ENCODE peak calls at places on chromosomes 6 and 20, in five cellular contexts. Z, W, C, I and O are unnamed samples.

GRCh38 chr6:35017461-35018183 is 123.5 kb downstream of the TCP11 start:
- DNase-seq in I (no peak), Z (no peak), C (no peak), W (no peak), O (no peak)

GRCh38 chr20:16485406-16485805 is 87.8 kb downstream of the KIF16B start:
- DNase-seq in W (peak; percentile 30), C (no peak), Z (no peak), I (no peak), O (no peak)

GRCh38 chr6:163470611-163471010 is 56.1 kb downstream of the QKI start:
- DNase-seq in I (no peak), C (no peak), Z (no peak), W (no peak), O (no peak)

GRCh38 chr20:23037017-23037481 is 1.9 kb downstream of the SSTR4 start:
- DNase-seq in W (no peak), I (no peak), C (no peak), Z (no peak), O (no peak)

GRCh38 chr6:29631209-29631810 is 1.7 kb downstream of the GABBR1 start:
- DNase-seq in Z (no peak), C (no peak), I (no peak), W (peak; percentile 34), O (peak; percentile 36)

GRCh38 chr20:50646483-50646996 is 44.8 kb downstream of the RIPOR3 start:
- DNase-seq in W (peak; percentile 86), I (no peak), C (no peak), Z (peak; percentile 50), O (no peak)

GRCh38 chr6:144715344-144715743 is 430.2 kb downstream of the UTRN start:
- DNase-seq in I (no peak), Z (no peak), W (no peak), C (no peak), O (no peak)

GRCh38 chr6:14848019-14848418 is 397.9 kb upstream of the JARID2 start:
- DNase-seq in I (no peak), Z (no peak), W (peak; percentile 78), C (no peak), O (no peak)

GRCh38 chr20:54250691-54251090 is 42.8 kb downstream of the PFDN4 start:
- DNase-seq in C (no peak), I (no peak), W (no peak), Z (no peak), O (no peak)

GRCh38 chr6:2971420-2972218 is at the start of gene SERPINB6:
- DNase-seq in C (no peak), I (peak; percentile 84), W (peak; percentile 71), Z (peak; percentile 53), O (peak; percentile 52)

GRCh38 chr6:17086469-17086868 is 15.4 kb upstream of the STMND1 start:
- DNase-seq in I (peak; percentile 66), Z (peak; percentile 66), W (peak; percentile 83), C (no peak), O (peak; percentile 29)

GRCh38 chr6:49806145-49806544 is 19.1 kb upstream of the PGK2 start:
- DNase-seq in Z (no peak), C (no peak), I (no peak), W (no peak), O (no peak)

GRCh38 chr6:162638931-162639574 is 88.5 kb downstream of the PRKN start:
- DNase-seq in C (no peak), I (no peak), Z (no peak), W (no peak), O (no peak)

GRCh38 chr6:168207421-168208175 is 112.0 kb downstream of the DACT2 start:
- DNase-seq in I (no peak), C (no peak), W (no peak), Z (no peak), O (no peak)

GRCh38 chr6:166930354-166930891 is 25.9 kb downstream of the RNASET2 start:
- DNase-seq in I (no peak), W (no peak), C (no peak), Z (no peak), O (no peak)

GRCh38 chr6:18551228-18551627 is 164.1 kb downstream of the RNF144B start:
- DNase-seq in Z (no peak), W (peak; percentile 72), C (no peak), I (no peak), O (no peak)

GRCh38 chr6:147173675-147174339 is 30.4 kb upstream of the STXBP5 start:
- DNase-seq in I (no peak), Z (no peak), W (no peak), C (no peak), O (no peak)

GRCh38 chr6:109303647-109304283 is 78.5 kb downstream of the CD164 start:
- DNase-seq in W (no peak), C (no peak), I (no peak), Z (no peak), O (no peak)

GRCh38 chr6:3490622-3490980 is 33.8 kb upstream of the SLC22A23 start:
- DNase-seq in Z (no peak), W (peak; percentile 23), C (no peak), I (no peak), O (no peak)

GRCh38 chr6:90545450-90545849 is 41.4 kb downstream of the MAP3K7 start:
- DNase-seq in C (no peak), Z (no peak), W (peak; percentile 31), I (no peak), O (no peak)

GRCh38 chr20:55095745-55096450 is 620.5 kb downstream of the DOK5 start:
- DNase-seq in C (no peak), W (no peak), I (no peak), Z (no peak), O (no peak)

GRCh38 chr6:140441256-140441655 is 1066.8 kb upstream of the CITED2 start:
- DNase-seq in Z (peak; percentile 23), C (no peak), W (peak; percentile 63), I (peak; percentile 11), O (peak; percentile 49)

GRCh38 chr6:111841822-111842221 is 31.4 kb downstream of the FYN start:
- DNase-seq in C (peak; percentile 60), I (no peak), Z (no peak), W (peak; percentile 76), O (no peak)

GRCh38 chr6:69719602-69720193 is 77.1 kb downstream of the LMBRD1 start:
- DNase-seq in W (peak; percentile 37), I (peak; percentile 22), Z (peak; percentile 19), C (no peak), O (no peak)

GRCh38 chr20:62792182-62792939 is 3.9 kb upstream of the MRGBP start:
- DNase-seq in I (no peak), Z (no peak), W (peak; percentile 77), C (no peak), O (no peak)

GRCh38 chr20:22563062-22563965 is 21.1 kb downstream of the FOXA2 start:
- DNase-seq in W (no peak), I (no peak), Z (no peak), C (no peak), O (no peak)

GRCh38 chr6:35568967-35569606 is 56.4 kb upstream of the TULP1 start:
- DNase-seq in Z (peak; percentile 12), W (no peak), I (peak; percentile 30), C (no peak), O (peak; percentile 66)

GRCh38 chr6:34792605-34793500 is 970 bp downstream of the BLTP3A start:
- DNase-seq in Z (peak; percentile 23), W (peak; percentile 55), I (peak; percentile 61), C (no peak), O (peak; percentile 25)

GRCh38 chr20:22583773-22584629 is at the start of gene FOXA2:
- DNase-seq in C (no peak), W (no peak), I (no peak), Z (peak; percentile 96), O (peak; percentile 61)

GRCh38 chr6:114195736-114196403 is 147.0 kb downstream of the HS3ST5 start:
- DNase-seq in W (no peak), C (no peak), I (no peak), Z (no peak), O (no peak)

GRCh38 chr6:114194362-114195343 is 148.2 kb downstream of the HS3ST5 start:
- DNase-seq in C (no peak), Z (no peak), I (no peak), W (peak; percentile 0), O (no peak)
- TF ChIP-seq CTCF in C (no peak), Z (no peak), I (no peak), W (no peak), O (no peak)

GRCh38 chr20:63911171-63911570 is 16.2 kb downstream of the DNAJC5 start:
- DNase-seq in W (peak; percentile 50), Z (no peak), C (no peak), I (no peak), O (no peak)
- TF ChIP-seq USF2 in W (no peak), Z (no peak), C (no peak), I (no peak), O (no peak)

GRCh38 chr20:17859616-17860232 is 108.9 kb downstream of the SNX5 start:
- DNase-seq in C (no peak), W (no peak), I (no peak), Z (no peak), O (peak; percentile 40)
- TF ChIP-seq CTCF in C (peak; percentile 14), W (no peak), I (no peak), Z (no peak), O (no peak)

GRCh38 chr20:31715766-31716165 is 6.9 kb downstream of the BCL2L1 start:
- DNase-seq in C (no peak), Z (no peak), W (no peak), I (no peak), O (no peak)

GRCh38 chr20:31711416-31712111 is 11.1 kb downstream of the BCL2L1 start:
- DNase-seq in C (no peak), Z (no peak), I (no peak), W (no peak), O (no peak)

GRCh38 chr20:31712564-31713311 is 9.9 kb downstream of the BCL2L1 start:
- DNase-seq in W (peak; percentile 82), Z (peak; percentile 95), C (no peak), I (no peak), O (peak; percentile 57)

GRCh38 chr20:31712112-31712553 is 10.5 kb downstream of the BCL2L1 start:
- DNase-seq in Z (no peak), C (no peak), I (no peak), W (no peak), O (no peak)

GRCh38 chr20:31713312-31714049 is 9.2 kb downstream of the BCL2L1 start:
- DNase-seq in C (no peak), W (peak; percentile 91), Z (peak; percentile 82), I (no peak), O (no peak)
- TF ChIP-seq USF2 in C (no peak), W (no peak), Z (no peak), I (no peak), O (no peak)